ENCODE peak calls at places on chromosome 22, in four cellular contexts. One of them, this sample, is unnamed.

GRCh38 chr22:35419756-35420155 is 19.8 kb downstream of the MCM5 start:
- DNase-seq in HCT116: no peak
- DNase-seq in astrocyte: no peak
- DNase-seq in fibroblast of lung: no peak
- DNase-seq in this sample: no peak

GRCh38 chr22:30250713-30251267 is 4.2 kb upstream of the LIF start:
- DNase-seq in astrocyte: peak; percentile 80
- DNase-seq in HCT116: no peak
- DNase-seq in fibroblast of lung: peak; percentile 86
- DNase-seq in this sample: peak; percentile 89

GRCh38 chr22:50085211-50085999 is at the start of gene MLC1:
- DNase-seq in HCT116: no peak
- DNase-seq in fibroblast of lung: peak; percentile 88
- DNase-seq in astrocyte: peak; percentile 83
- DNase-seq in this sample: no peak

GRCh38 chr22:39646614-39647210 is 76.2 kb downstream of the CACNA1I start:
- DNase-seq in fibroblast of lung: no peak
- DNase-seq in HCT116: no peak
- DNase-seq in astrocyte: no peak
- DNase-seq in this sample: no peak

GRCh38 chr22:32808038-32808445 is 6.5 kb downstream of the TIMP3 start:
- DNase-seq in astrocyte: no peak
- DNase-seq in fibroblast of lung: no peak
- DNase-seq in HCT116: no peak
- DNase-seq in this sample: peak; percentile 24

GRCh38 chr22:30427871-30428270 is 2.3 kb downstream of the MTFP1 start:
- DNase-seq in astrocyte: no peak
- DNase-seq in HCT116: no peak
- DNase-seq in fibroblast of lung: no peak
- DNase-seq in this sample: peak; percentile 16

GRCh38 chr22:43313497-43314474 is 29.4 kb downstream of the SCUBE1 start:
- DNase-seq in fibroblast of lung: no peak
- DNase-seq in HCT116: no peak
- DNase-seq in astrocyte: no peak
- DNase-seq in this sample: no peak

GRCh38 chr22:25673721-25674120 is 68.3 kb upstream of the MYO18B start:
- DNase-seq in fibroblast of lung: no peak
- DNase-seq in HCT116: no peak
- DNase-seq in astrocyte: no peak
- DNase-seq in this sample: no peak

GRCh38 chr22:26476705-26477340 is 6.8 kb downstream of the HPS4 start:
- DNase-seq in astrocyte: peak; percentile 91
- DNase-seq in HCT116: no peak
- DNase-seq in fibroblast of lung: peak; percentile 94
- DNase-seq in this sample: no peak

GRCh38 chr22:42732071-42732470 is 11.4 kb upstream of the A4GALT start:
- DNase-seq in astrocyte: no peak
- DNase-seq in HCT116: no peak
- DNase-seq in fibroblast of lung: no peak
- DNase-seq in this sample: no peak

GRCh38 chr22:26466196-26466595 is 17.4 kb downstream of the HPS4 start:
- DNase-seq in astrocyte: no peak
- DNase-seq in HCT116: no peak
- DNase-seq in fibroblast of lung: no peak
- DNase-seq in this sample: peak; percentile 29

GRCh38 chr22:42314709-42315391 is 44.4 kb upstream of the TCF20 start:
- DNase-seq in HCT116: no peak
- DNase-seq in fibroblast of lung: no peak
- DNase-seq in astrocyte: no peak
- DNase-seq in this sample: no peak

GRCh38 chr22:27634043-27634442 is 167.5 kb downstream of the MN1 start:
- DNase-seq in HCT116: no peak
- DNase-seq in astrocyte: no peak
- DNase-seq in fibroblast of lung: no peak
- DNase-seq in this sample: no peak

GRCh38 chr22:25680949-25681348 is 61.0 kb upstream of the MYO18B start:
- DNase-seq in HCT116: no peak
- DNase-seq in fibroblast of lung: peak; percentile 36
- DNase-seq in astrocyte: peak; percentile 23
- DNase-seq in this sample: peak; percentile 7

GRCh38 chr22:38754247-38755154 is 1.3 kb downstream of the SUN2 start:
- DNase-seq in HCT116: no peak
- DNase-seq in astrocyte: peak; percentile 58
- DNase-seq in fibroblast of lung: peak; percentile 73
- DNase-seq in this sample: peak; percentile 67

GRCh38 chr22:32255726-32256125 is 579 bp upstream of the SLC5A4 start:
- DNase-seq in HCT116: no peak
- DNase-seq in astrocyte: peak; percentile 1
- DNase-seq in fibroblast of lung: peak; percentile 1
- DNase-seq in this sample: no peak

GRCh38 chr22:38271101-38271500 is 1.7 kb downstream of the TMEM184B start:
- DNase-seq in fibroblast of lung: no peak
- DNase-seq in astrocyte: no peak
- DNase-seq in HCT116: no peak
- DNase-seq in this sample: no peak

GRCh38 chr22:40955516-40955915 is 4.3 kb downstream of the RBX1 start:
- DNase-seq in astrocyte: peak; percentile 25
- DNase-seq in HCT116: no peak
- DNase-seq in fibroblast of lung: peak; percentile 22
- DNase-seq in this sample: peak; percentile 81

GRCh38 chr22:40951795-40952602 is 821 bp downstream of the RBX1 start:
- DNase-seq in fibroblast of lung: no peak
- DNase-seq in astrocyte: no peak
- DNase-seq in HCT116: no peak
- DNase-seq in this sample: peak; percentile 56

GRCh38 chr22:35839811-35840739 is 122.4 kb downstream of the APOL5 start:
- DNase-seq in fibroblast of lung: peak; percentile 99
- DNase-seq in astrocyte: peak; percentile 98
- DNase-seq in HCT116: peak; percentile 95
- DNase-seq in this sample: peak; percentile 97

GRCh38 chr22:27224485-27225364 is 567.3 kb downstream of the MIAT start:
- DNase-seq in HCT116: no peak
- DNase-seq in fibroblast of lung: peak; percentile 97
- DNase-seq in astrocyte: peak; percentile 96
- DNase-seq in this sample: peak; percentile 79

GRCh38 chr22:40714514-40714966 is 35.3 kb downstream of the MCHR1 start:
- DNase-seq in astrocyte: peak; percentile 87
- DNase-seq in HCT116: no peak
- DNase-seq in fibroblast of lung: peak; percentile 90
- DNase-seq in this sample: peak; percentile 53

GRCh38 chr22:39098026-39098425 is 982 bp downstream of the APOBEC3H start:
- DNase-seq in astrocyte: no peak
- DNase-seq in HCT116: no peak
- DNase-seq in fibroblast of lung: no peak
- DNase-seq in this sample: no peak

GRCh38 chr22:49561976-49562375 is 265.7 kb downstream of the BRD1 start:
- DNase-seq in fibroblast of lung: no peak
- DNase-seq in astrocyte: no peak
- DNase-seq in HCT116: no peak
- DNase-seq in this sample: no peak

GRCh38 chr22:38843716-38844660 is at the start of gene NPTXR:
- DNase-seq in HCT116: no peak
- DNase-seq in fibroblast of lung: peak; percentile 50
- DNase-seq in astrocyte: no peak
- DNase-seq in this sample: peak; percentile 82

GRCh38 chr22:30196141-30196866 is 50.3 kb downstream of the LIF start:
- DNase-seq in astrocyte: peak; percentile 100
- DNase-seq in HCT116: peak; percentile 91
- DNase-seq in fibroblast of lung: peak; percentile 100
- DNase-seq in this sample: peak; percentile 100

GRCh38 chr22:27420186-27420816 is 381.3 kb downstream of the MN1 start:
- DNase-seq in astrocyte: peak; percentile 41
- DNase-seq in HCT116: no peak
- DNase-seq in fibroblast of lung: peak; percentile 49
- DNase-seq in this sample: peak; percentile 30

GRCh38 chr22:39908737-39909136 is 7.9 kb downstream of the GRAP2 start:
- DNase-seq in fibroblast of lung: peak; percentile 17
- DNase-seq in astrocyte: peak; percentile 4
- DNase-seq in HCT116: no peak
- DNase-seq in this sample: peak; percentile 45

GRCh38 chr22:19238900-19239299 is 52.6 kb downstream of the CLTCL1 start:
- DNase-seq in astrocyte: peak; percentile 24
- DNase-seq in HCT116: no peak
- DNase-seq in fibroblast of lung: peak; percentile 39
- DNase-seq in this sample: no peak

GRCh38 chr22:34161724-34162123 is 241.4 kb upstream of the LARGE1 start:
- DNase-seq in fibroblast of lung: no peak
- DNase-seq in astrocyte: no peak
- DNase-seq in HCT116: no peak
- DNase-seq in this sample: no peak

GRCh38 chr22:22022977-22023534 is 40.5 kb upstream of the TOP3B start:
- DNase-seq in fibroblast of lung: no peak
- DNase-seq in HCT116: no peak
- DNase-seq in astrocyte: no peak
- DNase-seq in this sample: no peak
- TF ChIP-seq EZH2 in fibroblast of lung: no peak
- TF ChIP-seq EZH2 in HCT116: no peak
- TF ChIP-seq EZH2 in astrocyte: no peak
- TF ChIP-seq EZH2 in this sample: no peak

GRCh38 chr22:20517841-20518592 is 10.6 kb downstream of the MED15 start:
- DNase-seq in fibroblast of lung: no peak
- DNase-seq in HCT116: no peak
- DNase-seq in astrocyte: no peak
- DNase-seq in this sample: no peak

GRCh38 chr22:20522828-20523117 is 15.4 kb downstream of the MED15 start:
- DNase-seq in HCT116: no peak
- DNase-seq in astrocyte: no peak
- DNase-seq in fibroblast of lung: no peak
- DNase-seq in this sample: no peak

GRCh38 chr22:20519558-20519957 is 12.1 kb downstream of the MED15 start:
- DNase-seq in fibroblast of lung: no peak
- DNase-seq in astrocyte: no peak
- DNase-seq in HCT116: no peak
- DNase-seq in this sample: no peak

GRCh38 chr22:20522134-20522827 is 14.9 kb downstream of the MED15 start:
- DNase-seq in fibroblast of lung: no peak
- DNase-seq in HCT116: no peak
- DNase-seq in astrocyte: no peak
- DNase-seq in this sample: no peak

DNA sequence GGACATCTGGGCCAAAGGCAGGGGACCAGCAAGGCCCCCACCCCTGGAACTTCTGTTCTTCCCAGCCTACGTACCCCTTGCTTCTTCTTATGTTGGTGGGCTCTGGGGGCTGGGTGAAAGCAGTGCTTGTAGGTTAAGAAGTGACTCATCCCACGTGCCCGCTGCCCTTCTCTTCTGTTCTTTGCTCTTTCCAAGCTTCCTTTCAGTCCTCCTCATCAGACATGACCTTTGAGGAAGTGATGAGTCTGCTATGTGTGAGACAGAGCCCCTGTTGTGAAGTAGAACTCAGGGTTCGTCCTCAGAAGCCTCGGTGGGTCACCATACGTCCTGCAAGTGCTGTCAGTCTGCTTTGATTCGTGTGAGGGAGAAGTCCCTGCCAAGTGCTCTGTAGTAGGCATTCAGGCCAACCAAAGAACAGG is 12.7 kb downstream of the MED15 start:
- DNase-seq in astrocyte: peak; percentile 47
- DNase-seq in fibroblast of lung: peak; percentile 64
- DNase-seq in HCT116: no peak
- DNase-seq in this sample: peak; percentile 82
- H3K4me2 ChIP-seq in astrocyte: peak overlapping the region; percentile 62
- H3K4me2 ChIP-seq in fibroblast of lung: no peak overlapping the region
- H3K4me2 ChIP-seq in HCT116: no peak overlapping the region
- H3K4me2 ChIP-seq in this sample: peak overlapping the region; percentile 21

GRCh38 chr22:46038174-46038487 is 61.2 kb upstream of the WNT7B start:
- DNase-seq in astrocyte: no peak
- DNase-seq in fibroblast of lung: no peak
- DNase-seq in HCT116: no peak
- DNase-seq in this sample: no peak

GRCh38 chr22:46035380-46035741 is 58.4 kb upstream of the WNT7B start:
- DNase-seq in HCT116: no peak
- DNase-seq in fibroblast of lung: no peak
- DNase-seq in astrocyte: no peak
- DNase-seq in this sample: no peak

GRCh38 chr22:46036558-46037408 is 59.8 kb upstream of the WNT7B start:
- DNase-seq in astrocyte: no peak
- DNase-seq in fibroblast of lung: peak; percentile 49
- DNase-seq in HCT116: peak; percentile 39
- DNase-seq in this sample: peak; percentile 44

GRCh38 chr22:46033256-46034200 is 56.6 kb upstream of the WNT7B start:
- DNase-seq in HCT116: no peak
- DNase-seq in fibroblast of lung: peak; percentile 59
- DNase-seq in astrocyte: no peak
- DNase-seq in this sample: peak; percentile 64

DNA sequence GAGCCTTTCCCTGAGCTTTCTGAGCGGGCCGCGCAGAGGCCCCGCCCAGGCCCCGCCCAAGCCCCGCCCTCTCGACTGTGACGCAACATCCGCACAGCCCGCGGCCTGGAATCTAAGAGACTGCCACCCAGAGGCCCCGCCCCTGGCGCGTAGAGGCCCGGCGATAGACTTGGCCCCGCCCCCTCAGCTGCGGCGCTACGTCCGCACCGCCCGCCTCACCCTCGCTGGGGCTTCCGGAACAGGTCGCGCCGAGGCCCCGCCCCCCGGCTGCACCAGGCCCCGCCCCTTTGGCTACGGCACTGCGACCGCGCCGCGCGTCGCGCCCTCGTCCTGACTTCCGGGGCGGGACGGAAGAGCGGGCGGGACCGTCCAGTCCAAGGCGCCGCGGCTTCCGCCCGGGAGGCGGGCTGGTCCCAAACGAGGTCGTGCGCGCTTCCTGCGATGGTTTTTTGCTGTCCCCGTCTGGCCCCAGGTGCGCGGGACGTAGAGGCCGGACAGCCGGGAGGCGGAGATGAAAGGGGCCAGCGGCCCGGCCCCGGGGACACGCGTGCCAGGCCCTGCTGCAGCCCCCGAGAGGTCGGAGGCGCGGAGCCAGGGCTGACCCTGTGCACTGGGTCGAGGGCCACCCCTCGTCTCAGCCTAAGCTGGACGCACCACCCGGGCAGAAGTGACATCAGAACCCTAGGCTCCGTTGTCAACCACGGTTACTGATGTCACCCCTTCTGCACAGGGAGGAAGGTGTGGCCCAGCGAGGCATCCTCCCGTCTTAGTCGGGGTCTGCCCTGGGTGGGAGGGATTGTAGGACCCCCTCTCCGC is 59.0 kb upstream of the WNT7B start:
- DNase-seq in astrocyte: peak; percentile 91
- DNase-seq in fibroblast of lung: peak; percentile 97
- DNase-seq in HCT116: peak; percentile 96
- DNase-seq in this sample: peak; percentile 100
- TF ChIP-seq EZH2 in astrocyte: no peak
- TF ChIP-seq EZH2 in fibroblast of lung: no peak
- TF ChIP-seq EZH2 in HCT116: no peak
- TF ChIP-seq EZH2 in this sample: no peak

GRCh38 chr22:28977481-28977971 is 84.1 kb downstream of the C22orf31 start:
- DNase-seq in HCT116: peak; percentile 18
- DNase-seq in astrocyte: peak; percentile 51
- DNase-seq in fibroblast of lung: peak; percentile 55
- DNase-seq in this sample: peak; percentile 25

GRCh38 chr22:28978863-28979799 is 82.5 kb downstream of the C22orf31 start:
- DNase-seq in HCT116: no peak
- DNase-seq in astrocyte: no peak
- DNase-seq in fibroblast of lung: no peak
- DNase-seq in this sample: no peak

GRCh38 chr22:28977050-28977449 is 84.6 kb downstream of the C22orf31 start:
- DNase-seq in astrocyte: no peak
- DNase-seq in HCT116: no peak
- DNase-seq in fibroblast of lung: peak; percentile 35
- DNase-seq in this sample: no peak

GRCh38 chr22:28978158-28978557 is 83.5 kb downstream of the C22orf31 start:
- DNase-seq in HCT116: peak; percentile 40
- DNase-seq in astrocyte: peak; percentile 65
- DNase-seq in fibroblast of lung: peak; percentile 75
- DNase-seq in this sample: peak; percentile 75

GRCh38 chr22:28976588-28976987 is 85.0 kb downstream of the C22orf31 start:
- DNase-seq in astrocyte: peak; percentile 84
- DNase-seq in fibroblast of lung: peak; percentile 88
- DNase-seq in HCT116: peak; percentile 56
- DNase-seq in this sample: peak; percentile 90
- H3K4me2 ChIP-seq in astrocyte: peak overlapping the region; percentile 85
- H3K4me2 ChIP-seq in fibroblast of lung: peak overlapping the region; percentile 92
- H3K4me2 ChIP-seq in HCT116: peak overlapping the region; percentile 75
- H3K4me2 ChIP-seq in this sample: peak overlapping the region; percentile 68

This sample was measured in GM23248.